ENCODE peak calls at places on chromosomes 7 and 10, in ten cellular contexts. L is Peyer's patch, S is endothelial cell of umbilical vein, G is MM.1S, F is AG09319, V is Calu3, Q is kidney epithelial cell, H is cardiac fibroblast, O is heart right ventricle, U is astrocyte of the spinal cord. T is an unnamed sample.
A peak's percentile ranks its signal among the peaks of the same experiment; 100 is the strongest.

GRCh38 chr7:155369-156000 is 36.9 kb upstream of the FAM20C start:
- DNase-seq in L (peak; percentile 27), S (no peak), G (no peak), F (no peak), V (no peak), Q (no peak), H (peak; percentile 13), O (no peak), U (no peak), T (peak; percentile 16)

GRCh38 chr7:149733554-149734513 is 39.6 kb downstream of the ZNF467 start:
- DNase-seq in L (no peak), S (no peak), G (no peak), F (no peak), V (no peak), Q (no peak), H (no peak), O (no peak), U (no peak), T (no peak)

GRCh38 chr7:95684505-95684904 is 87.8 kb upstream of the DYNC1I1 start:
- DNase-seq in L (no peak), S (no peak), G (no peak), F (no peak), V (no peak), Q (no peak), H (no peak), O (no peak), U (no peak), T (no peak)

GRCh38 chr10:60246382-60246781 is 143.3 kb downstream of the ANK3 start:
- DNase-seq in L (no peak), S (no peak), G (no peak), F (no peak), V (no peak), Q (no peak), H (no peak), O (no peak), U (no peak), T (no peak)

GRCh38 chr7:105016083-105017075 is 2.4 kb downstream of the KMT2E start:
- DNase-seq in L (no peak), S (peak; percentile 47), G (no peak), F (no peak), V (no peak), Q (no peak), H (peak; percentile 58), O (no peak), U (peak; percentile 50), T (no peak)

GRCh38 chr7:84912993-84913635 is 273.7 kb downstream of the SEMA3D start:
- DNase-seq in L (no peak), S (no peak), G (no peak), F (no peak), V (no peak), Q (no peak), H (peak; percentile 30), O (no peak), U (no peak), T (no peak)

GRCh38 chr10:125093199-125093841 is 67.0 kb downstream of the CTBP2 start:
- DNase-seq in L (no peak), S (peak; percentile 28), G (no peak), F (peak; percentile 71), V (no peak), Q (no peak), H (peak; percentile 63), O (peak; percentile 66), U (peak; percentile 52), T (no peak)

GRCh38 chr7:36048902-36049240 is 104.2 kb upstream of the EEPD1 start:
- DNase-seq in L (no peak), S (peak; percentile 35), G (no peak), F (no peak), V (no peak), Q (no peak), H (peak; percentile 36), O (no peak), U (no peak), T (no peak)

GRCh38 chr7:133434246-133434865 is 181.5 kb downstream of the EXOC4 start:
- DNase-seq in L (no peak), S (peak; percentile 65), G (peak; percentile 40), F (peak; percentile 30), V (no peak), Q (no peak), H (peak; percentile 70), O (no peak), U (peak; percentile 49), T (peak; percentile 13)

GRCh38 chr7:132402751-132403245 is 173.5 kb downstream of the PLXNA4 start:
- DNase-seq in L (no peak), S (no peak), G (no peak), F (no peak), V (no peak), Q (no peak), H (no peak), O (peak; percentile 32), U (peak; percentile 92), T (no peak)

GRCh38 chr7:8639668-8640067 is 206.3 kb downstream of the NXPH1 start:
- DNase-seq in L (no peak), S (no peak), G (peak; percentile 55), F (no peak), V (no peak), Q (no peak), H (no peak), O (no peak), U (no peak), T (no peak)

GRCh38 chr10:64586930-64587503 is 1065.8 kb downstream of the REEP3 start:
- DNase-seq in L (no peak), S (no peak), G (no peak), F (no peak), V (no peak), Q (no peak), H (peak; percentile 5), O (no peak), U (no peak), T (no peak)

GRCh38 chr7:130365511-130366441 is 14.5 kb upstream of the CPA1 start:
- DNase-seq in L (no peak), S (no peak), G (no peak), F (no peak), V (no peak), Q (peak; percentile 85), H (peak; percentile 77), O (no peak), U (peak; percentile 96), T (no peak)

GRCh38 chr10:131155903-131156285 is 155.6 kb downstream of the TCERG1L start:
- DNase-seq in L (no peak), S (no peak), G (no peak), F (no peak), V (no peak), Q (no peak), H (no peak), O (no peak), U (no peak), T (no peak)
- TF ChIP-seq CTCF in L (no peak), S (no peak), G (no peak), F (no peak), V (no peak), Q (no peak), H (no peak), O (no peak), U (no peak), T (no peak)

GRCh38 chr10:126126856-126127255 is 230.5 kb downstream of the FANK1 start:
- DNase-seq in L (no peak), S (no peak), G (no peak), F (no peak), V (no peak), Q (no peak), H (no peak), O (no peak), U (no peak), T (no peak)

GRCh38 chr10:126124044-126124443 is 227.7 kb downstream of the FANK1 start:
- DNase-seq in L (no peak), S (no peak), G (no peak), F (no peak), V (no peak), Q (no peak), H (no peak), O (no peak), U (no peak), T (no peak)

GRCh38 chr10:126126023-126126422 is 229.7 kb downstream of the FANK1 start:
- DNase-seq in L (no peak), S (no peak), G (no peak), F (no peak), V (no peak), Q (no peak), H (no peak), O (no peak), U (no peak), T (no peak)

GRCh38 chr10:126123466-126123865 is 227.1 kb downstream of the FANK1 start:
- DNase-seq in L (no peak), S (no peak), G (no peak), F (no peak), V (no peak), Q (no peak), H (no peak), O (no peak), U (no peak), T (no peak)

DNA sequence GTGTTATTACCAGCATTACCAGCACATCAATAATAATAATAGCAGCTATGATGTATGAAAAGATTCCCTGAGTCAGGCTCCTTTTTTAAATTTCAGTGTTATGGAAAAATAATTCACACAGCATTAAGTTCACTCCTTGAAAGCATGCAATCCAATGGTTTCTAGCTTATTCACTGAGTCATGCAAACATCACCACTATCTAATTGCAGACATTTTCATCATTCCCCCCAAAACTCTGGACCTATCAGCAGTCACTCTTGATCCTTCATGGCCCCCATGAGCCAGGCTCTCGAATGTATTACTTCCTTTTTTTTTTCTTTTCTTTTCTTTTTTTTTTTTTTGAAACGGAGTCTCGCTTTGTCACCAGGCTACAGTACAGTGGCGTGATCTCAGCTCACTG is 228.6 kb downstream of the FANK1 start:
- DNase-seq in L (no peak), S (no peak), G (no peak), F (no peak), V (no peak), Q (no peak), H (no peak), O (no peak), U (no peak), T (no peak)
- TF ChIP-seq CTCF in L (no peak), S (no peak), G (no peak), F (no peak), V (no peak), Q (no peak), H (no peak), O (no peak), U (no peak), T (no peak)

GRCh38 chr7:151518105-151518780 is 1.5 kb downstream of the RHEB start:
- DNase-seq in L (peak; percentile 84), S (peak; percentile 54), G (peak; percentile 54), F (no peak), V (peak; percentile 43), Q (no peak), H (peak; percentile 56), O (peak; percentile 68), U (peak; percentile 51), T (no peak)
- TF ChIP-seq CTCF in L (peak; percentile 26), S (no peak), G (peak; percentile 15), F (no peak), V (no peak), Q (no peak), H (no peak), O (peak; percentile 26), U (no peak), T (no peak)

DNA sequence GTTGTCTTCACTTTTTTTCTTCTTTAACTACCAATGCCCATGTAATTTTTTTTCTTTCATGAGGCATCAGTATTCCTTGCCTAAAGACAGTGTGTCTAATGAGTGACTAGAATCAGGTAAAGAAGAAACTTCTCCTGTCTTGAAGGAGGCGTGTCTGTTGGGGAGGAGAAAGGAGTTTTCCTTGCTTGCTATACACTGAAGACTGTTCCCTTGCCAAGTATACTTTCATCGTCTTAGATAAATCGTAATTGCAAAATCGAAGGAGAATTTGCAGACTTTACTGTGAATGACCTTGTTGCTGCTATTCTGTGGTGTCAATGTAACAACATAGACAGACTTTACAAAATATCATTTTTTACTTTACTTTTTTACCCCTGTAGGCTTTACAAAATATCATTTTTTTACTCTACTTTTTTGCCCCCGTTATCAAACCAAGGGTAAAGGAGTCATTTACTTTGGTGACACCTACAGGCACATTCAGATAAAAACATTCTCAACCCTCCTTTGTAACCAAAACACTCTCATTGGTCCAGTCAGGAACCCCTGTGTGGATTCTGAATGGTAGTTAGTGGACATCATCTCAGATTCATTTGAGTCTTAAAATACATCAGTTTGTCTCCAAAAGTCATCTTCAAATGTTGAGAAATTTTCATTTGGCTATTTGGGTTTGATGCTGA is 232.4 kb downstream of the AHR start:
- DNase-seq in L (no peak), S (peak; percentile 60), G (peak; percentile 25), F (no peak), V (no peak), Q (no peak), H (peak; percentile 73), O (no peak), U (peak; percentile 51), T (peak; percentile 29)
- TF ChIP-seq CTCF in L (peak; percentile 48), S (no peak), G (peak; percentile 41), F (no peak), V (peak; percentile 41), Q (no peak), H (peak; percentile 14), O (peak; percentile 61), U (no peak), T (no peak)